ENCODE peak calls at places on chromosomes 12 and 14, in six cellular contexts. U is IMR-90, Q is neuronal stem cell, F is mesenchymal stem cell, J is mesendoderm, D is H1. O is an unnamed sample.
A peak's percentile ranks its signal among the peaks of the same experiment; 100 is the strongest.

GRCh38 chr14:22556021-22556989 is 32.7 kb downstream of the DAD1 start:
- DNase-seq in Q (no peak), J (no peak), U (peak; percentile 89), D (no peak), F (peak; percentile 87), O (no peak)

GRCh38 chr14:56730468-56731145 is 79.7 kb downstream of the OTX2 start:
- DNase-seq in U (no peak), Q (no peak), F (no peak), J (peak; percentile 38), D (no peak), O (peak; percentile 45)

GRCh38 chr12:30840715-30841114 is 85.8 kb upstream of the TSPAN11 start:
- DNase-seq in D (no peak), F (peak; percentile 38), J (peak; percentile 77), Q (no peak), U (no peak), O (no peak)

GRCh38 chr14:105419305-105420091 is at the start of gene MTA1:
- DNase-seq in U (peak; percentile 8), Q (peak; percentile 31), F (peak; percentile 29), D (no peak), J (peak; percentile 38), O (no peak)

GRCh38 chr12:122984612-122985358 is 4.3 kb downstream of the ARL6IP4 start:
- DNase-seq in D (no peak), Q (no peak), U (no peak), J (no peak), F (peak; percentile 18), O (no peak)

GRCh38 chr12:123398177-123398916 is 14.4 kb downstream of the KMT5A start:
- DNase-seq in U (peak; percentile 37), J (no peak), D (no peak), F (no peak), Q (no peak), O (no peak)

GRCh38 chr12:80939231-80939950 is 1.7 kb upstream of the LIN7A start:
- DNase-seq in U (no peak), F (no peak), D (no peak), Q (no peak), J (no peak), O (no peak)

GRCh38 chr14:31283568-31284252 is 76.1 kb upstream of the HECTD1 start:
- DNase-seq in J (no peak), U (no peak), F (peak; percentile 45), D (no peak), Q (no peak), O (no peak)

GRCh38 chr14:100117647-100118376 is 41.6 kb downstream of the DEGS2 start:
- DNase-seq in Q (no peak), D (no peak), U (no peak), J (no peak), F (no peak), O (no peak)

GRCh38 chr12:81245918-81246611 is 168.2 kb downstream of the ACSS3 start:
- DNase-seq in Q (peak; percentile 0), J (peak; percentile 26), U (no peak), F (peak; percentile 4), D (peak; percentile 48), O (no peak)

GRCh38 chr12:22626429-22626828 is 1.5 kb downstream of the ETNK1 start:
- DNase-seq in J (peak; percentile 21), U (peak; percentile 46), F (peak; percentile 30), D (no peak), Q (no peak), O (no peak)

GRCh38 chr12:70190252-70191010 is 52.8 kb upstream of the CNOT2 start:
- DNase-seq in J (no peak), U (peak; percentile 21), Q (no peak), D (no peak), F (no peak), O (no peak)

GRCh38 chr12:7162691-7163114 is 26.8 kb upstream of the PEX5 start:
- DNase-seq in F (peak; percentile 8), Q (no peak), D (peak; percentile 70), J (peak; percentile 79), U (no peak), O (peak; percentile 93)

GRCh38 chr12:101935769-101936741 is 58.7 kb downstream of the DRAM1 start:
- DNase-seq in D (no peak), J (peak; percentile 86), Q (no peak), U (peak; percentile 99), F (peak; percentile 94), O (no peak)

GRCh38 chr12:43370299-43370698 is 181.7 kb downstream of the ADAMTS20 start:
- DNase-seq in U (peak; percentile 74), F (peak; percentile 43), J (no peak), D (no peak), Q (no peak), O (no peak)

GRCh38 chr14:93778856-93779629 is 9.2 kb downstream of the PRIMA1 start:
- DNase-seq in J (no peak), Q (no peak), U (no peak), D (no peak), F (no peak), O (no peak)

GRCh38 chr12:84624601-84625000 is 288.0 kb downstream of the SLC6A15 start:
- DNase-seq in J (no peak), U (no peak), F (no peak), D (no peak), Q (no peak), O (no peak)

GRCh38 chr12:84619053-84619452 is 293.5 kb downstream of the SLC6A15 start:
- DNase-seq in J (no peak), U (no peak), F (no peak), Q (no peak), D (no peak), O (no peak)
- H2BK15ac ChIP-seq in J (no peak overlapping the region), U (no peak overlapping the region), F (no peak overlapping the region), Q (no peak overlapping the region), D (no peak overlapping the region), O (no peak overlapping the region)

GRCh38 chr14:60757617-60758016 is 23.1 kb downstream of the MNAT1 start:
- DNase-seq in D (no peak), Q (no peak), F (peak; percentile 43), J (no peak), U (peak; percentile 74), O (no peak)
- H2BK15ac ChIP-seq in D (no peak overlapping the region), Q (no peak overlapping the region), F (no peak overlapping the region), J (no peak overlapping the region), U (no peak overlapping the region), O (no peak overlapping the region)

GRCh38 chr12:8960185-8960584 is 10.7 kb upstream of the M6PR start:
- DNase-seq in Q (no peak), D (no peak), J (no peak), F (no peak), U (no peak), O (no peak)

GRCh38 chr12:8956073-8956472 is 6.6 kb upstream of the M6PR start:
- DNase-seq in F (no peak), U (no peak), D (no peak), J (no peak), Q (no peak), O (peak; percentile 45)

GRCh38 chr12:8953773-8954402 is 4.4 kb upstream of the M6PR start:
- DNase-seq in D (no peak), F (no peak), Q (no peak), U (no peak), J (no peak), O (no peak)

GRCh38 chr12:8956772-8957171 is 7.3 kb upstream of the M6PR start:
- DNase-seq in D (no peak), U (no peak), Q (no peak), F (no peak), J (no peak), O (peak; percentile 48)

DNA sequence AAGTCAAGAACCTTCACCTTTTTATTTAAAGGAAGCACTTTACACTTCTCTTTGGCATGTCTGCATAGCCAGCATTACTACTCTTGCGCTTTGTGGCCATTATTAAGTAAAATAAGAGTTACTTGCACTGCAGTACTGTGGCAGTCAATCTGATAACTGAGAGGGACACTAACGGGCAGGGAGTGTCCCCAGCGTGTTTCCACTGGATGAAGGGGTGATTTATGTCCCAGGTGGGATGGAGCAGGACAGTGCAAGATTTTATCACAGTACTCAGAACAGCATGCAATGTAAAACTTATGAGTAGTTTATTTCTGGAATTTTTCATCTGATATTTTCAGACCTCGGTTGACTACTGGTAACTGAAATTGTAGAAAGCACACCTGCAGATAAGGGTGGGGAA is 8.1 kb upstream of the M6PR start:
- DNase-seq in D (no peak), J (no peak), U (no peak), Q (no peak), F (no peak), O (no peak)
- H2BK15ac ChIP-seq in D (no peak overlapping the region), J (no peak overlapping the region), U (no peak overlapping the region), Q (no peak overlapping the region), F (no peak overlapping the region), O (no peak overlapping the region)

DNA sequence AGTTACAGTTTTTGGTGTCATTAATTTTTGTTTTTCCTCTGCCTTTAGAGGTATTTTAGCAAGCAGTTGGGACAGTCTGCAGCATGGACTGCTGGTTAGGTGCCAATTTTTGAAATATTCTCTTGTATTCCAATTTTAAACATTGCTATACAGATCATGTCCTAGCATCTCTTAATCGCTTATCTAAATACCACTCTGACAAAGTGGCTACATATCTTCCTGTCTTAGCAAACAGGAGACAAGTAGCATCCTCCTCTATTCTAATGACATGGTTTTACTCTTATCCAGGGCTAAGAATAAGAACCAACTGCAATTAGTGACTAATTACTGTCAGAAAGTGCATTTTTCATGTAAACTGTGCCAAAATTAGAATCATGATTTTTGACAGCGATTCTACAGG is 117.8 kb upstream of the ATP2B1 start:
- DNase-seq in Q (no peak), D (no peak), U (no peak), J (no peak), F (peak; percentile 27), O (no peak)
- H2BK15ac ChIP-seq in Q (no peak overlapping the region), D (no peak overlapping the region), U (no peak overlapping the region), J (no peak overlapping the region), F (no peak overlapping the region), O (no peak overlapping the region)

GRCh38 chr12:52831251-52831650 is 2.9 kb downstream of the KRT79 start:
- DNase-seq in Q (no peak), D (no peak), F (no peak), U (no peak), J (no peak), O (no peak)
- H2BK15ac ChIP-seq in Q (no peak overlapping the region), D (no peak overlapping the region), F (no peak overlapping the region), U (no peak overlapping the region), J (no peak overlapping the region), O (no peak overlapping the region)

DNA sequence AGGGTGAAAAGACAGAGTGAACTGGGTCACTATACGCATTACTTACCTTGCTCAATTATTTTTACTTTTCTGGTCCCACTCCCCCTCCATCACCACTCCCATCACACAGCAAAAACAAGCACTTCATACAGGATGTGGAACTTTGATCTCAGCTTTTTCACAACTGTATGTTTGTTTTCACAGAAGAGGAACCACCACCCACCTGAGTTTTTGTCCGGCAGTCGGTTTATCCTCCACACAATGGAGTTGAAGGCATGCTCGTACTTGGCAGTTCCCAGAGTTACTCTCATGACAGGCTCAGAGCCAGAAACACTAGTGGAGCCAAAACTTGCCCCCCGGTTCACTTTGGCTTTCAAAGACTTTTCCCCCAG is 55.9 kb upstream of the GTF2A1 start:
- DNase-seq in D (no peak), U (no peak), F (no peak), Q (no peak), J (no peak), O (no peak)
- H2BK15ac ChIP-seq in D (no peak overlapping the region), U (no peak overlapping the region), F (no peak overlapping the region), Q (no peak overlapping the region), J (no peak overlapping the region), O (no peak overlapping the region)

GRCh38 chr12:120490284-120490683 is 5.6 kb upstream of the DYNLL1 start:
- DNase-seq in U (no peak), D (no peak), Q (no peak), F (no peak), J (peak; percentile 22), O (no peak)
- H2BK15ac ChIP-seq in U (no peak overlapping the region), D (no peak overlapping the region), Q (no peak overlapping the region), F (peak overlapping the region; percentile 39), J (no peak overlapping the region), O (no peak overlapping the region)